ENCODE peak calls at places on chromosomes 5 and 9, in six cellular contexts. E is spleen, F is heart left ventricle, P is esophagus muscularis mucosa, S is nephron progenitor cell, K is cardiac muscle cell. Q is an unnamed sample.

GRCh38 chr5:14153071-14153864 is 10.1 kb downstream of the TRIO start:
- DNase-seq in S (no peak), F (no peak), K (no peak), P (no peak), E (no peak), Q (no peak)

GRCh38 chr9:131724678-131725077 is 15.2 kb downstream of the RAPGEF1 start:
- DNase-seq in P (no peak), S (no peak), F (no peak), E (no peak), K (no peak), Q (no peak)

GRCh38 chr9:92047500-92047899 is 67.7 kb downstream of the SPTLC1 start:
- DNase-seq in P (no peak), K (no peak), S (no peak), F (no peak), E (no peak), Q (no peak)

GRCh38 chr5:33713087-33713486 is 178.7 kb downstream of the ADAMTS12 start:
- DNase-seq in F (no peak), P (no peak), S (no peak), K (no peak), E (no peak), Q (no peak)

GRCh38 chr5:160188151-160188967 is 40.9 kb upstream of the FABP6 start:
- DNase-seq in E (peak; percentile 80), K (peak; percentile 88), S (peak; percentile 33), P (no peak), F (peak; percentile 62), Q (no peak)

GRCh38 chr5:88875609-88876234 is 7.3 kb downstream of the MEF2C start:
- DNase-seq in P (no peak), E (no peak), K (peak; percentile 28), S (no peak), F (no peak), Q (no peak)

GRCh38 chr5:83721878-83722779 is 1.5 kb upstream of the HAPLN1 start:
- DNase-seq in K (peak; percentile 84), P (no peak), S (peak; percentile 79), E (peak; percentile 72), F (peak; percentile 62), Q (no peak)

GRCh38 chr5:151611127-151611775 is 20.1 kb upstream of the FAT2 start:
- DNase-seq in F (no peak), S (no peak), E (no peak), K (no peak), P (no peak), Q (peak; percentile 47)

GRCh38 chr5:172059661-172060100 is 53.2 kb upstream of the FBXW11 start:
- DNase-seq in S (no peak), K (peak; percentile 36), F (no peak), P (no peak), E (no peak), Q (peak; percentile 30)

GRCh38 chr9:93555370-93555769 is 21.0 kb upstream of the PHF2 start:
- DNase-seq in S (no peak), K (no peak), P (no peak), E (no peak), F (no peak), Q (no peak)

GRCh38 chr5:91635950-91636349 is 252.8 kb upstream of the ARRDC3 start:
- DNase-seq in S (no peak), P (no peak), E (no peak), F (no peak), K (no peak), Q (no peak)

GRCh38 chr9:126777733-126778132 is 27.1 kb upstream of the ZBTB43 start:
- DNase-seq in K (no peak), F (no peak), P (no peak), E (no peak), S (peak; percentile 20), Q (peak; percentile 34)
- TF ChIP-seq CTCF in K (no peak), F (no peak), P (no peak), E (no peak), S (no peak), Q (no peak)

GRCh38 chr5:133260715-133261114 is 208.9 kb downstream of the HSPA4 start:
- DNase-seq in S (no peak), E (no peak), F (no peak), K (no peak), P (no peak), Q (no peak)
- TF ChIP-seq CTCF in S (no peak), E (no peak), F (no peak), K (peak; percentile 9), P (no peak), Q (peak; percentile 5)

DNA sequence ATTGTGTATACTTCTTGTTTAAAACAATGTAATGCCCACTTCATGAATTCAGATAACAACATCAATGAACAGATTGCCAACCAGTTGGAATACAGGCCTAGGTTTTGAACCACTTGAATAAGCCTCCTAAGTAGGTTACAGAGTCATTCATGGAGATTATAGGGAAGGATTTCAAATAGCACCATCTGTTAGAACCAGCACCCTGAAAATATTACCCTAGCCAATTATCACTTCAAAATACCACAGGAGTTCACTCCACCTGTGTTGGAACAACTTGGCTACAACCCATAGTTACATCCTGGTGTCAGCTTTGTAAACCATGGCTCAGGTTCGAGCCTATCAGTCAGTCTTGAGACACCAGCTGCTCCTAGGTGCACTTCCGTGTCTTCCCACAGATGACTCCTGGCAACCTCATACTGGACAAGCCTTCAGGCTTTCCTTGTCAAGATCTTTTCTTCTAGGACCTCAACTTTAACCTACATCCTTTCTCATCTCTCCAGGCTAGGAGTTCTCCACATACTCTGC is 350.0 kb downstream of the DEPDC1B start:
- DNase-seq in K (no peak), P (no peak), S (no peak), E (no peak), F (no peak), Q (no peak)
- TF ChIP-seq CTCF in K (no peak), P (no peak), S (no peak), E (no peak), F (no peak), Q (no peak)

DNA sequence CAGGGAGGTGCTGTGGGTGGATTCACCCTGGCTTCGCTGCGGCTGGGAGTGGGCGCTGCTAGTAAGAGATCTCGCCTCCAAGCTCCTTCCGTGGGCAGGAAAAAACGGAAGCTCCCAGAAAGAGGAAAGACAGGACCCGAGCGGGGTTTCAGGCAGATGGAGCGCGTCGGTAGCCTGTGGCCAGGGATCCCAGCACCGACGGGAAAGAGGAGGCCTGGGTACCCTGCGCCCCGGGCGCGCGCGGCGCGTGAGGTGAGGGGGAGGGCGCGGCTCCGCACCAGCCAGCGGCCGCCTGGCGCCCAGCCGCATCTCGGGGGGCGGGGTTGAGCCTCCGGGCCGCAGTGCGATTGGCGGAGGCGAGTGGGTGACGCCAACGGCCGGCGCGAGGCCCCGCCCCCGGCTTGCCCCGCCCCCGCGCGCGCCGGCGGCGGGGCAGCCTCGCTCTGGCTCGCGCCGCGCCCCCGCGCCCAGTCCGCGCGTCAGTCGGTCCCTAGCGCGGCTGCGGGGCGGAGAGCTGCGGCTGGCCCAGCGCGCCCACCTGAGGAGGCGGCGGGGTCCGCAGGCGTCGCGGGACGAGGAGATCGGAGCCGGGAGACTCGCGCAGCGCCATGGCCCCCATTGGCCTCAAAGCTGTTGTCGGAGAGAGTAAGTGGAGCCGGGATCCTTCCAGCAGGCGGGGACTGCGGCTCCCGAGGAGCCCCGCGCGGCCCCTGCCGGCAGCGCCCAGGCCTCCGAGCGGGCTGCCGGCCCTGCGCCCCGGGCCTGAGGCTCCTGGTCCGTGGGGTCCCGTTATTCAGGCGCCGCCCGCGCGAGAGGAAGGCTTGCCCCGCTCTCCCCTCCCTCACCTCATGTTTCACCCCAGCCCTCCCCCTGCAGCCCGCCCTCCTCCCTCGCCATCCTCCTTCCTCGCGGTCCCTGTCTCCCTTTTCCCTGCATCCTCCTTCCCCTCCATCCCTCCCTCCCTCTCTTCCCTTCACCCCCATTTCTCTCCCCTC is at the start of gene STXBP1:
- DNase-seq in F (peak; percentile 93), K (peak; percentile 89), E (peak; percentile 94), P (peak; percentile 95), S (peak; percentile 93), Q (peak; percentile 81)
- TF ChIP-seq CTCF in F (no peak), K (peak; percentile 19), E (no peak), P (no peak), S (no peak), Q (no peak)